ENCODE peak calls at places on chromosomes 6 and 20, in seven cellular contexts. One of them, this sample, is unnamed.

GRCh38 chr20:63545814-63546213 is 1.7 kb downstream of the SRMS start:
- DNase-seq in NCI-H510A: no peak
- DNase-seq in HT1080: no peak
- DNase-seq in kidney tubule cell: no peak
- DNase-seq in NCI-H524: no peak
- DNase-seq in fibroblast of villous mesenchyme: no peak
- DNase-seq in CD4-positive, alpha-beta T cell: no peak
- DNase-seq in this sample: no peak

GRCh38 chr6:112149719-112150263 is 62.4 kb downstream of the FAM229B start:
- DNase-seq in NCI-H510A: no peak
- DNase-seq in HT1080: no peak
- DNase-seq in kidney tubule cell: no peak
- DNase-seq in NCI-H524: no peak
- DNase-seq in fibroblast of villous mesenchyme: peak
- DNase-seq in CD4-positive, alpha-beta T cell: no peak
- DNase-seq in this sample: no peak

GRCh38 chr6:37695857-37696219 is 1.8 kb downstream of the MDGA1 start:
- DNase-seq in NCI-H510A: no peak
- DNase-seq in HT1080: no peak
- DNase-seq in kidney tubule cell: peak
- DNase-seq in NCI-H524: no peak
- DNase-seq in fibroblast of villous mesenchyme: no peak
- DNase-seq in CD4-positive, alpha-beta T cell: no peak
- DNase-seq in this sample: no peak

GRCh38 chr20:13458860-13459451 is 179.8 kb downstream of the TASP1 start:
- DNase-seq in NCI-H510A: no peak
- DNase-seq in HT1080: peak
- DNase-seq in kidney tubule cell: peak
- DNase-seq in NCI-H524: no peak
- DNase-seq in fibroblast of villous mesenchyme: peak
- DNase-seq in CD4-positive, alpha-beta T cell: no peak
- DNase-seq in this sample: peak

GRCh38 chr20:57131601-57132391 is 134.6 kb downstream of the BMP7 start:
- DNase-seq in NCI-H510A: no peak
- DNase-seq in HT1080: no peak
- DNase-seq in kidney tubule cell: no peak
- DNase-seq in NCI-H524: no peak
- DNase-seq in fibroblast of villous mesenchyme: no peak
- DNase-seq in CD4-positive, alpha-beta T cell: no peak
- DNase-seq in this sample: no peak

GRCh38 chr6:14787274-14787673 is 458.6 kb upstream of the JARID2 start:
- DNase-seq in NCI-H510A: no peak
- DNase-seq in HT1080: no peak
- DNase-seq in kidney tubule cell: no peak
- DNase-seq in NCI-H524: no peak
- DNase-seq in fibroblast of villous mesenchyme: no peak
- DNase-seq in CD4-positive, alpha-beta T cell: no peak
- DNase-seq in this sample: no peak

GRCh38 chr6:3850451-3851203 is 1.5 kb downstream of the FAM50B start:
- DNase-seq in NCI-H510A: no peak
- DNase-seq in HT1080: no peak
- DNase-seq in kidney tubule cell: no peak
- DNase-seq in NCI-H524: no peak
- DNase-seq in fibroblast of villous mesenchyme: no peak
- DNase-seq in CD4-positive, alpha-beta T cell: no peak
- DNase-seq in this sample: no peak

GRCh38 chr6:167162591-167162990 is 4.8 kb upstream of the GPR31 start:
- DNase-seq in NCI-H510A: no peak
- DNase-seq in HT1080: no peak
- DNase-seq in kidney tubule cell: no peak
- DNase-seq in NCI-H524: no peak
- DNase-seq in fibroblast of villous mesenchyme: no peak
- DNase-seq in CD4-positive, alpha-beta T cell: no peak
- DNase-seq in this sample: no peak

GRCh38 chr20:62495798-62496325 is 20.1 kb upstream of the GATA5 start:
- DNase-seq in NCI-H510A: no peak
- DNase-seq in HT1080: no peak
- DNase-seq in kidney tubule cell: no peak
- DNase-seq in NCI-H524: no peak
- DNase-seq in fibroblast of villous mesenchyme: no peak
- DNase-seq in CD4-positive, alpha-beta T cell: no peak
- DNase-seq in this sample: no peak

GRCh38 chr20:20946122-20946759 is 159.9 kb downstream of the LINC00237 start:
- DNase-seq in NCI-H510A: no peak
- DNase-seq in HT1080: peak
- DNase-seq in kidney tubule cell: peak
- DNase-seq in NCI-H524: no peak
- DNase-seq in fibroblast of villous mesenchyme: no peak
- DNase-seq in CD4-positive, alpha-beta T cell: no peak
- DNase-seq in this sample: no peak

GRCh38 chr6:111559193-111560097 is 46.2 kb downstream of the TRAF3IP2 start:
- DNase-seq in NCI-H510A: no peak
- DNase-seq in HT1080: no peak
- DNase-seq in kidney tubule cell: no peak
- DNase-seq in NCI-H524: peak
- DNase-seq in fibroblast of villous mesenchyme: peak
- DNase-seq in CD4-positive, alpha-beta T cell: no peak
- DNase-seq in this sample: no peak

GRCh38 chr20:11311659-11312058 is 606.0 kb upstream of the BTBD3 start:
- DNase-seq in NCI-H510A: no peak
- DNase-seq in HT1080: no peak
- DNase-seq in kidney tubule cell: no peak
- DNase-seq in NCI-H524: peak
- DNase-seq in fibroblast of villous mesenchyme: peak
- DNase-seq in CD4-positive, alpha-beta T cell: no peak
- DNase-seq in this sample: no peak

GRCh38 chr20:59631751-59632380 is 27.5 kb downstream of the PHACTR3 start:
- DNase-seq in NCI-H510A: no peak
- DNase-seq in HT1080: no peak
- DNase-seq in kidney tubule cell: no peak
- DNase-seq in NCI-H524: no peak
- DNase-seq in fibroblast of villous mesenchyme: no peak
- DNase-seq in CD4-positive, alpha-beta T cell: no peak
- DNase-seq in this sample: no peak

GRCh38 chr6:104527311-104527710 is 332.4 kb downstream of the HACE1 start:
- DNase-seq in NCI-H510A: no peak
- DNase-seq in HT1080: no peak
- DNase-seq in kidney tubule cell: no peak
- DNase-seq in NCI-H524: no peak
- DNase-seq in fibroblast of villous mesenchyme: no peak
- DNase-seq in CD4-positive, alpha-beta T cell: no peak
- DNase-seq in this sample: no peak

GRCh38 chr6:36862164-36862847 is 12.3 kb downstream of the PPIL1 start:
- DNase-seq in NCI-H510A: no peak
- DNase-seq in HT1080: no peak
- DNase-seq in kidney tubule cell: no peak
- DNase-seq in NCI-H524: no peak
- DNase-seq in fibroblast of villous mesenchyme: no peak
- DNase-seq in CD4-positive, alpha-beta T cell: no peak
- DNase-seq in this sample: no peak

GRCh38 chr6:81696505-81696904 is 56.0 kb downstream of the TENT5A start:
- DNase-seq in NCI-H510A: no peak
- DNase-seq in HT1080: peak
- DNase-seq in kidney tubule cell: peak
- DNase-seq in NCI-H524: no peak
- DNase-seq in fibroblast of villous mesenchyme: peak
- DNase-seq in CD4-positive, alpha-beta T cell: no peak
- DNase-seq in this sample: no peak

GRCh38 chr6:71028236-71028876 is 71.5 kb upstream of the B3GAT2 start:
- DNase-seq in NCI-H510A: no peak
- DNase-seq in HT1080: no peak
- DNase-seq in kidney tubule cell: peak
- DNase-seq in NCI-H524: no peak
- DNase-seq in fibroblast of villous mesenchyme: no peak
- DNase-seq in CD4-positive, alpha-beta T cell: no peak
- DNase-seq in this sample: no peak

GRCh38 chr6:56073315-56073714 is 174.1 kb downstream of the COL21A1 start:
- DNase-seq in NCI-H510A: no peak
- DNase-seq in HT1080: no peak
- DNase-seq in kidney tubule cell: no peak
- DNase-seq in NCI-H524: no peak
- DNase-seq in fibroblast of villous mesenchyme: no peak
- DNase-seq in CD4-positive, alpha-beta T cell: no peak
- DNase-seq in this sample: no peak

GRCh38 chr20:1033751-1034419 is 31.8 kb upstream of the RSPO4 start:
- DNase-seq in NCI-H510A: no peak
- DNase-seq in HT1080: no peak
- DNase-seq in kidney tubule cell: no peak
- DNase-seq in NCI-H524: no peak
- DNase-seq in fibroblast of villous mesenchyme: peak
- DNase-seq in CD4-positive, alpha-beta T cell: no peak
- DNase-seq in this sample: no peak

GRCh38 chr20:47727170-47727880 is 58.0 kb downstream of the SULF2 start:
- DNase-seq in NCI-H510A: no peak
- DNase-seq in HT1080: no peak
- DNase-seq in kidney tubule cell: no peak
- DNase-seq in NCI-H524: no peak
- DNase-seq in fibroblast of villous mesenchyme: no peak
- DNase-seq in CD4-positive, alpha-beta T cell: peak
- DNase-seq in this sample: no peak

GRCh38 chr6:39217177-39217864 is 12.0 kb downstream of the KCNK5 start:
- DNase-seq in NCI-H510A: no peak
- DNase-seq in HT1080: no peak
- DNase-seq in kidney tubule cell: peak
- DNase-seq in NCI-H524: no peak
- DNase-seq in fibroblast of villous mesenchyme: no peak
- DNase-seq in CD4-positive, alpha-beta T cell: no peak
- DNase-seq in this sample: no peak

GRCh38 chr20:58690351-58690750 is 2.2 kb upstream of the NPEPL1 start:
- DNase-seq in NCI-H510A: no peak
- DNase-seq in HT1080: no peak
- DNase-seq in kidney tubule cell: no peak
- DNase-seq in NCI-H524: no peak
- DNase-seq in fibroblast of villous mesenchyme: peak
- DNase-seq in CD4-positive, alpha-beta T cell: no peak
- DNase-seq in this sample: no peak

GRCh38 chr6:44339763-44340625 is 2.5 kb upstream of the SPATS1 start:
- DNase-seq in NCI-H510A: no peak
- DNase-seq in HT1080: peak
- DNase-seq in kidney tubule cell: peak
- DNase-seq in NCI-H524: no peak
- DNase-seq in fibroblast of villous mesenchyme: peak
- DNase-seq in CD4-positive, alpha-beta T cell: no peak
- DNase-seq in this sample: peak

GRCh38 chr6:43207286-43207685 is 22.0 kb downstream of the DNPH1 start:
- DNase-seq in NCI-H510A: no peak
- DNase-seq in HT1080: no peak
- DNase-seq in kidney tubule cell: no peak
- DNase-seq in NCI-H524: no peak
- DNase-seq in fibroblast of villous mesenchyme: no peak
- DNase-seq in CD4-positive, alpha-beta T cell: no peak
- DNase-seq in this sample: no peak

GRCh38 chr20:10761786-10762185 is 88.0 kb upstream of the JAG1 start:
- DNase-seq in NCI-H510A: no peak
- DNase-seq in HT1080: peak
- DNase-seq in kidney tubule cell: no peak
- DNase-seq in NCI-H524: no peak
- DNase-seq in fibroblast of villous mesenchyme: peak
- DNase-seq in CD4-positive, alpha-beta T cell: no peak
- DNase-seq in this sample: no peak

GRCh38 chr6:68559716-68560115 is 75.4 kb upstream of the ADGRB3 start:
- DNase-seq in NCI-H510A: no peak
- DNase-seq in HT1080: peak
- DNase-seq in kidney tubule cell: no peak
- DNase-seq in NCI-H524: no peak
- DNase-seq in fibroblast of villous mesenchyme: no peak
- DNase-seq in CD4-positive, alpha-beta T cell: no peak
- DNase-seq in this sample: peak

This sample was measured in RKO.